ENCODE peak calls at places on chromosomes 11 and 22, in seven cellular contexts. One of them, this sample, is unnamed.

GRCh38 chr11:12893787-12894672 is 115.1 kb upstream of the RASSF10 start:
- DNase-seq in RWPE1: peak
- DNase-seq in body of pancreas: peak
- DNase-seq in adrenal gland: peak
- DNase-seq in lower lobe of right lung: peak
- DNase-seq in breast epithelium: peak
- DNase-seq in cardiac muscle cell: peak
- DNase-seq in this sample: peak

GRCh38 chr11:110428040-110428439 is 1.7 kb upstream of the FDX1 start:
- DNase-seq in RWPE1: no peak
- DNase-seq in body of pancreas: no peak
- DNase-seq in adrenal gland: no peak
- DNase-seq in lower lobe of right lung: no peak
- DNase-seq in breast epithelium: no peak
- DNase-seq in cardiac muscle cell: no peak
- DNase-seq in this sample: no peak

GRCh38 chr11:118892515-118892914 is 8.8 kb downstream of the CXCR5 start:
- DNase-seq in RWPE1: no peak
- DNase-seq in body of pancreas: peak
- DNase-seq in adrenal gland: no peak
- DNase-seq in lower lobe of right lung: no peak
- DNase-seq in breast epithelium: no peak
- DNase-seq in cardiac muscle cell: no peak
- DNase-seq in this sample: no peak

GRCh38 chr11:62400760-62401159 is 18.1 kb upstream of the SCGB1A1 start:
- DNase-seq in RWPE1: no peak
- DNase-seq in body of pancreas: peak
- DNase-seq in adrenal gland: peak
- DNase-seq in lower lobe of right lung: peak
- DNase-seq in breast epithelium: peak
- DNase-seq in cardiac muscle cell: peak
- DNase-seq in this sample: peak

GRCh38 chr22:26952654-26953379 is 295.4 kb downstream of the MIAT start:
- DNase-seq in RWPE1: no peak
- DNase-seq in body of pancreas: no peak
- DNase-seq in adrenal gland: no peak
- DNase-seq in lower lobe of right lung: no peak
- DNase-seq in breast epithelium: no peak
- DNase-seq in cardiac muscle cell: no peak
- DNase-seq in this sample: no peak

GRCh38 chr11:1656061-1656441 is 26.5 kb downstream of the KRTAP5-5 start:
- DNase-seq in RWPE1: no peak
- DNase-seq in body of pancreas: no peak
- DNase-seq in adrenal gland: no peak
- DNase-seq in lower lobe of right lung: no peak
- DNase-seq in breast epithelium: no peak
- DNase-seq in cardiac muscle cell: no peak
- DNase-seq in this sample: no peak

GRCh38 chr22:50485221-50486131 is 1.2 kb upstream of the MIOX start:
- DNase-seq in RWPE1: no peak
- DNase-seq in body of pancreas: peak
- DNase-seq in adrenal gland: peak
- DNase-seq in lower lobe of right lung: peak
- DNase-seq in breast epithelium: no peak
- DNase-seq in cardiac muscle cell: no peak
- DNase-seq in this sample: peak

GRCh38 chr11:83441171-83441570 is 155.0 kb upstream of the CCDC90B start:
- DNase-seq in RWPE1: no peak
- DNase-seq in body of pancreas: no peak
- DNase-seq in adrenal gland: no peak
- DNase-seq in lower lobe of right lung: no peak
- DNase-seq in breast epithelium: no peak
- DNase-seq in cardiac muscle cell: no peak
- DNase-seq in this sample: no peak

GRCh38 chr11:24198458-24198857 is 298.4 kb upstream of the LUZP2 start:
- DNase-seq in RWPE1: no peak
- DNase-seq in body of pancreas: no peak
- DNase-seq in adrenal gland: no peak
- DNase-seq in lower lobe of right lung: no peak
- DNase-seq in breast epithelium: no peak
- DNase-seq in cardiac muscle cell: peak
- DNase-seq in this sample: no peak

GRCh38 chr22:39206491-39206890 is 38.3 kb downstream of the PDGFB start:
- DNase-seq in RWPE1: no peak
- DNase-seq in body of pancreas: no peak
- DNase-seq in adrenal gland: no peak
- DNase-seq in lower lobe of right lung: peak
- DNase-seq in breast epithelium: no peak
- DNase-seq in cardiac muscle cell: no peak
- DNase-seq in this sample: no peak
- H3K27ac ChIP-seq in RWPE1: peak
- H3K27ac ChIP-seq in body of pancreas: peak
- H3K27ac ChIP-seq in adrenal gland: no peak
- H3K27ac ChIP-seq in lower lobe of right lung: no peak
- H3K27ac ChIP-seq in breast epithelium: no peak
- H3K27ac ChIP-seq in cardiac muscle cell: no peak
- H3K27ac ChIP-seq in this sample: no peak

DNA sequence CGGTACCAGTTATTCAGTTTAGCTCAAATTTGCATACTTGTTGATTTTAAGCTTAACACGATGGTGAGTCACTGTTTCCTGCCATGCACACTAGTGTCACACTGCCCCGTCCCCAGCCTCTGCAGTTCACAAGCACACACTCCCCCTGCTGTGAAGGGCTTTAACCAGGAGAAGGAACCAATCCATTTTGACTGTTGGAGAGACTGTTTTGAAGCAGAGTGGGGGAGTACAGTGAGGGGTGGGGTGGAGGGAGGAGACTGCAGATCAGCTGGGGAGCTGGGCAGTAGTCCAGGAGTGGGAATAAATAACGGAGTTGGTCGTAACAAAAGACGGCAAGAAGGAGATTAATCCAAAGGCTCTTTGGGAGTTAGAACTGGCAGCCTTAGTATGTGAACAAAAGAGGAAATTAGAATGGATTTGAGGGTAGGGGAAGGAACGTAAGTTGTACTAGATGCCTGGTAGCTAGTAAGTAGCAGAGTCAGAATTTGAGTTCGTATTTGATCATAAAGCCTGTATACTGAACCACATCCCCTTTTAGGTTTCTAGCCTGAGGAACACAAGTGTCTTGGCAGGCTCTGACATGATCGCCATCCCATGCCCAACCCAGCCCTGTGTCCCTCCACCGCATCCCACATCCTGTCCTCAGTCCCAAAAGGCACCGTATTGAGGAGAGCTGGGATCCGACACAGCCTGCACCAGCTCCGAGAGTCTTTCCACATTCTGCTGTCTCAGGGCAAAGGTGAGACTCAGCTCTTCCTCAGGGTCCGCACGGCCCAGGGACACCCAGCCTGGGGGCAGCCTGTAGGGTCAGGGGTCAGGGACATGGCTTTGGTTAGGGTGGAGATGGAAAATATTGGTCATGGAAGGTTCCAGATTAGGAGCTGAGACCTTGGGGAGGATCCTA is 853 bp downstream of the TPP1 start:
- DNase-seq in RWPE1: no peak
- DNase-seq in body of pancreas: no peak
- DNase-seq in adrenal gland: peak
- DNase-seq in lower lobe of right lung: peak
- DNase-seq in breast epithelium: no peak
- DNase-seq in cardiac muscle cell: peak
- DNase-seq in this sample: no peak
- TF ChIP-seq CTCF in RWPE1: no peak
- TF ChIP-seq CTCF in body of pancreas: no peak
- TF ChIP-seq CTCF in adrenal gland: no peak
- TF ChIP-seq CTCF in lower lobe of right lung: no peak
- TF ChIP-seq CTCF in breast epithelium: no peak
- TF ChIP-seq CTCF in cardiac muscle cell: peak
- TF ChIP-seq CTCF in this sample: no peak

DNA sequence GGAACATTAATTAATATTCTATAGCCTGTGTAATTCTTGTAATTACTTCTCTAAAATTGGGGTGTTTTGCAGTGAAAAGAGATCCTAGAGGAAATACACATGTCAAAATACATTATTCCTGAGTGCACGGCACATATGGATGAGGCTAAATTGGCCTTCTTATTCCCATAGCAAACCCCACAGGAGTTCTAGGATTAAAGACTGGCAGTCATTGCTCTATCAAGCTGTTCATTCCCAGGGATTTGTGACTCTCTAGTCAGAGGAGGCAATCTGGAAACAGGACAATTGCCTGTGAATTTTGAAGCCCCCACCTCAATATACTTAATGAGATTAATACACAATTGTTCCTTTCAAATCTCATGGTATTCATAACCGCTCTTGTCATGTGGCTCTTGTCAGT is 145.9 kb upstream of the OPCML start:
- DNase-seq in RWPE1: no peak
- DNase-seq in body of pancreas: no peak
- DNase-seq in adrenal gland: no peak
- DNase-seq in lower lobe of right lung: no peak
- DNase-seq in breast epithelium: no peak
- DNase-seq in cardiac muscle cell: no peak
- DNase-seq in this sample: no peak
- H3K27ac ChIP-seq in RWPE1: no peak
- H3K27ac ChIP-seq in body of pancreas: no peak
- H3K27ac ChIP-seq in adrenal gland: no peak
- H3K27ac ChIP-seq in lower lobe of right lung: no peak
- H3K27ac ChIP-seq in breast epithelium: no peak
- H3K27ac ChIP-seq in cardiac muscle cell: no peak
- H3K27ac ChIP-seq in this sample: no peak

GRCh38 chr11:8086001-8086479 is 5.0 kb downstream of the TUB start:
- DNase-seq in RWPE1: no peak
- DNase-seq in body of pancreas: no peak
- DNase-seq in adrenal gland: no peak
- DNase-seq in lower lobe of right lung: no peak
- DNase-seq in breast epithelium: no peak
- DNase-seq in cardiac muscle cell: no peak
- DNase-seq in this sample: peak

GRCh38 chr11:8086571-8086970 is 5.6 kb downstream of the TUB start:
- DNase-seq in RWPE1: no peak
- DNase-seq in body of pancreas: no peak
- DNase-seq in adrenal gland: no peak
- DNase-seq in lower lobe of right lung: no peak
- DNase-seq in breast epithelium: no peak
- DNase-seq in cardiac muscle cell: no peak
- DNase-seq in this sample: no peak

GRCh38 chr11:8087185-8087584 is 6.2 kb downstream of the TUB start:
- DNase-seq in RWPE1: no peak
- DNase-seq in body of pancreas: no peak
- DNase-seq in adrenal gland: no peak
- DNase-seq in lower lobe of right lung: no peak
- DNase-seq in breast epithelium: no peak
- DNase-seq in cardiac muscle cell: no peak
- DNase-seq in this sample: peak

GRCh38 chr11:8089791-8090510 is 8.9 kb downstream of the TUB start:
- DNase-seq in RWPE1: no peak
- DNase-seq in body of pancreas: no peak
- DNase-seq in adrenal gland: no peak
- DNase-seq in lower lobe of right lung: no peak
- DNase-seq in breast epithelium: peak
- DNase-seq in cardiac muscle cell: no peak
- DNase-seq in this sample: no peak

DNA sequence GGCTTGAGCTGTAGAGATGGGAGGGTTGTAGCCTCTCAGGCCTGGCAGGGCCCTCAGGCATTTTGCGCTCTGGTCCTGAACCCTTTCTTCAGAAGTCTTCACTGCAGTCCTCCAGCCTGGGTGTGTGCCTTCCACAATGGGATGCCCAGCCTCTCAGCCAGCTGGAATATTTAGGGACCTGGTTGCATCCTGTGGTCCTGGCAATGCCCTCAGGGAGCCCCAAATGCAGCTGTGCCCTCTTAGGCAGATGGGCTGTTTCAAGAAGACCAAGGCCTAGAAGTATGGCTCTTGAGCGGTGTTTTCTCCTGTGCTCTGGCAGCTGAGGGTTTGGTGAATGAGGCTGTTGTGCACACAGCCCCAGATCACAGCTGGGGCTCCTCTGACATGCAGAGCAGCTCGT is 6.7 kb downstream of the TUB start:
- DNase-seq in RWPE1: no peak
- DNase-seq in body of pancreas: no peak
- DNase-seq in adrenal gland: no peak
- DNase-seq in lower lobe of right lung: no peak
- DNase-seq in breast epithelium: no peak
- DNase-seq in cardiac muscle cell: no peak
- DNase-seq in this sample: no peak
- TF ChIP-seq CTCF in RWPE1: no peak
- TF ChIP-seq CTCF in body of pancreas: no peak
- TF ChIP-seq CTCF in adrenal gland: no peak
- TF ChIP-seq CTCF in lower lobe of right lung: no peak
- TF ChIP-seq CTCF in breast epithelium: no peak
- TF ChIP-seq CTCF in cardiac muscle cell: no peak
- TF ChIP-seq CTCF in this sample: no peak

GRCh38 chr22:30321461-30321860 is 5.3 kb downstream of the TBC1D10A start:
- DNase-seq in RWPE1: no peak
- DNase-seq in body of pancreas: no peak
- DNase-seq in adrenal gland: no peak
- DNase-seq in lower lobe of right lung: no peak
- DNase-seq in breast epithelium: no peak
- DNase-seq in cardiac muscle cell: no peak
- DNase-seq in this sample: peak
- H3K27ac ChIP-seq in RWPE1: no peak
- H3K27ac ChIP-seq in body of pancreas: no peak
- H3K27ac ChIP-seq in adrenal gland: peak
- H3K27ac ChIP-seq in lower lobe of right lung: peak
- H3K27ac ChIP-seq in breast epithelium: peak
- H3K27ac ChIP-seq in cardiac muscle cell: no peak
- H3K27ac ChIP-seq in this sample: peak

GRCh38 chr11:33257160-33257896 is at the start of gene HIPK3:
- DNase-seq in RWPE1: peak
- DNase-seq in body of pancreas: peak
- DNase-seq in adrenal gland: peak
- DNase-seq in lower lobe of right lung: peak
- DNase-seq in breast epithelium: peak
- DNase-seq in cardiac muscle cell: peak
- DNase-seq in this sample: peak
- TF ChIP-seq CTCF in RWPE1: peak
- TF ChIP-seq CTCF in body of pancreas: peak
- TF ChIP-seq CTCF in adrenal gland: no peak
- TF ChIP-seq CTCF in lower lobe of right lung: no peak
- TF ChIP-seq CTCF in breast epithelium: no peak
- TF ChIP-seq CTCF in cardiac muscle cell: peak
- TF ChIP-seq CTCF in this sample: peak

DNA sequence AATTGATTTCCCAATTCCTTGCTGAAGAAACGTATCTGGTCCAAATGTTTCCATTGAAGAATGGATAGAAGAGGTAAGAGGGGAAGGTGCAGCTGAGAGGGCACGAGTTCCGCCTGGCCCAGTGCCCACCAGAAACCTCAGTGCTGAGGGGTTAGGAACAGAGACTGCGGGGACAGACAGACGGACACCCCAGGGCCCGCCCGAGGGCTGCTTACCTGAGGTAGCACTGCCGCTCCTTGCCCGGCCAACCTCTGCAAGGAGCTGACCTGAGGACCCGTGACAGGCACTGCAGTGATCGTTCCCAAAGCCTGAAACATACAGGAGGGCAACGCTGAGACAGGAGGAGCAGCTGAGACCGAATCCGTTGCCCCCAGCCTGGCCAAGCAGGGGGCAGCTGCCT is 89.6 kb downstream of the PHF21B start:
- DNase-seq in RWPE1: no peak
- DNase-seq in body of pancreas: no peak
- DNase-seq in adrenal gland: no peak
- DNase-seq in lower lobe of right lung: peak
- DNase-seq in breast epithelium: peak
- DNase-seq in cardiac muscle cell: no peak
- DNase-seq in this sample: no peak
- H3K27ac ChIP-seq in RWPE1: no peak
- H3K27ac ChIP-seq in body of pancreas: no peak
- H3K27ac ChIP-seq in adrenal gland: no peak
- H3K27ac ChIP-seq in lower lobe of right lung: no peak
- H3K27ac ChIP-seq in breast epithelium: no peak
- H3K27ac ChIP-seq in cardiac muscle cell: no peak
- H3K27ac ChIP-seq in this sample: no peak